ENCODE peak calls at places on chromosomes 16 and 17, in six cellular contexts. N, R, W, T, Z and C are unnamed samples.

GRCh38 chr16:31347445-31347844 is 7.5 kb upstream of the ITGAX start:
- DNase-seq in Z (no peak), N (no peak), T (no peak), W (no peak), R (no peak), C (no peak)

GRCh38 chr17:38587193-38587592 is 18.6 kb downstream of the SRCIN1 start:
- DNase-seq in N (no peak), T (no peak), W (no peak), Z (no peak), R (no peak), C (no peak)

GRCh38 chr16:56558024-56558747 is 6.7 kb upstream of the MT4 start:
- DNase-seq in W (no peak), Z (no peak), T (peak; percentile 92), N (no peak), R (no peak), C (peak; percentile 48)

GRCh38 chr16:89079434-89079833 is 14.2 kb upstream of the ACSF3 start:
- DNase-seq in W (no peak), Z (no peak), R (no peak), N (no peak), T (no peak), C (no peak)

GRCh38 chr17:32100971-32101631 is 41.2 kb upstream of the RHOT1 start:
- DNase-seq in W (no peak), T (no peak), Z (no peak), R (no peak), N (no peak), C (no peak)

GRCh38 chr17:4696432-4696796 is 7.5 kb downstream of the PELP1 start:
- DNase-seq in R (no peak), T (no peak), W (no peak), N (no peak), Z (no peak), C (no peak)

GRCh38 chr16:30535106-30535776 is 583 bp upstream of the ZNF747 start:
- DNase-seq in R (no peak), W (no peak), Z (no peak), T (no peak), N (no peak), C (no peak)

GRCh38 chr17:22517716-22518115 is 825.4 kb downstream of the KCNJ18 start:
- DNase-seq in R (no peak), Z (no peak), N (no peak), W (no peak), T (no peak), C (no peak)

GRCh38 chr17:15168379-15168778 is 96.7 kb downstream of the PMP22 start:
- DNase-seq in W (no peak), T (no peak), R (no peak), N (no peak), Z (no peak), C (no peak)

GRCh38 chr17:7436556-7437368 is 1.5 kb downstream of the TMEM102 start:
- DNase-seq in W (no peak), Z (peak; percentile 76), R (peak; percentile 80), T (peak; percentile 88), N (no peak), C (peak; percentile 59)

GRCh38 chr16:6375471-6376075 is 957.1 kb upstream of the RBFOX1 start:
- DNase-seq in R (no peak), T (no peak), N (no peak), Z (no peak), W (no peak), C (no peak)
- H3K27ac ChIP-seq in R (no peak overlapping the region), T (no peak overlapping the region), N (no peak overlapping the region), Z (no peak overlapping the region), W (no peak overlapping the region), C (no peak overlapping the region)

GRCh38 chr17:8867361-8867981 is at the start of gene PIK3R6:
- DNase-seq in R (no peak), N (no peak), T (no peak), Z (no peak), W (no peak), C (no peak)
- H3K27ac ChIP-seq in R (no peak within 1 kb of the TSS), N (no peak within 1 kb of the TSS), T (no peak within 1 kb of the TSS), Z (no peak within 1 kb of the TSS), W (no peak within 1 kb of the TSS), C (no peak within 1 kb of the TSS)

GRCh38 chr16:71676236-71676635 is 48.3 kb downstream of the PHLPP2 start:
- DNase-seq in R (no peak), N (no peak), Z (no peak), W (no peak), T (no peak), C (no peak)

GRCh38 chr16:71675380-71675779 is 49.1 kb downstream of the PHLPP2 start:
- DNase-seq in W (no peak), N (no peak), T (no peak), Z (no peak), R (no peak), C (no peak)

GRCh38 chr16:71681360-71681759 is 43.1 kb downstream of the PHLPP2 start:
- DNase-seq in W (no peak), N (no peak), Z (no peak), R (no peak), T (no peak), C (no peak)
- H3K27ac ChIP-seq in W (no peak overlapping the region), N (no peak overlapping the region), Z (no peak overlapping the region), R (no peak overlapping the region), T (no peak overlapping the region), C (no peak overlapping the region)

DNA sequence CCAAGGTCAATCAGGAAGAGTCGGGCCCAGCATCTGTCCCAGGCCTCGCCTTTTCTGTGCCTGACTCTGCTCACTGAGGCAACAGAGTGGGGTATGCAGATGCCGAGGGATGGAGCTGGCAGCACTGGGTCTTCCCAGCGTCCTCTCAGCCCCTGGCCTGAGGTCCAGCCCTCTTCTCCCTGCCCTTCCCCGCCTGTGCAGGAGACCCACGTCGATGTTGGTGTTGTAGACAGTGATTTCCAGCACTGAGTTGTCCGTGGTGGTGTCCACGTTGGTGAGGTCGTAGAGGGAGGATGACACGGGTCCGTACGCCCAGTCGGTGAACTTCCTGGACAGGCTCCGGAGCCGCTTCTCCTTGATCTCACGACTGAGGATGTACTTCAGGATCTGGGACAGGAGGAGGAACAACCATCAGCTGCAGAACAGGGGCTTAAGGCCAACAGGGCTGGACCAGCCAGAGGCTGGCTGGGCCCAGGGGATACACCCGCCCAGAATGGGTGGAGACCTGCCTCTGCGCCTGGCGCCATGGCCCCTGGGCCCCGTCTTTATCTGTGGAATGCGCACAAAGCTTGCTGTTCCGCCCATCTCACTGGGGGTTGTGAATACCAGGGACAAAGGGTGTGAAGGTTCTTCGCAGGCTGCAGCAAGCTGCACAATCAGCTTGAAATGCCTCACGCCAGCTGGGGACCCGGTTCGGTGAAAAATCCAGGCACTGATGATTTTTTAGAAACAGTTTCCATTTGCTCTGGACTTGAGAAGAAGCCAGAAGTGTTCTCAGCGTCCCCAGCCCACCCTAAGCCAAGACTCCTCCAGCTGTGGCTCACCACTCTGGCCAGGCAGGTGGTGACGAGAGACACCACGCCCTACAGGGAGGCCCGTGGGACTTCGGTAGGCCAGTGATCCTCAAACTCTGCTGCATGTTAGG is 27.5 kb downstream of the TRPV3 start:
- DNase-seq in R (peak; percentile 85), Z (peak; percentile 54), W (no peak), T (no peak), N (no peak), C (peak; percentile 67)
- H3K27ac ChIP-seq in R (peak overlapping the region; percentile 84), Z (no peak overlapping the region), W (no peak overlapping the region), T (no peak overlapping the region), N (no peak overlapping the region), C (peak overlapping the region; percentile 99)

DNA sequence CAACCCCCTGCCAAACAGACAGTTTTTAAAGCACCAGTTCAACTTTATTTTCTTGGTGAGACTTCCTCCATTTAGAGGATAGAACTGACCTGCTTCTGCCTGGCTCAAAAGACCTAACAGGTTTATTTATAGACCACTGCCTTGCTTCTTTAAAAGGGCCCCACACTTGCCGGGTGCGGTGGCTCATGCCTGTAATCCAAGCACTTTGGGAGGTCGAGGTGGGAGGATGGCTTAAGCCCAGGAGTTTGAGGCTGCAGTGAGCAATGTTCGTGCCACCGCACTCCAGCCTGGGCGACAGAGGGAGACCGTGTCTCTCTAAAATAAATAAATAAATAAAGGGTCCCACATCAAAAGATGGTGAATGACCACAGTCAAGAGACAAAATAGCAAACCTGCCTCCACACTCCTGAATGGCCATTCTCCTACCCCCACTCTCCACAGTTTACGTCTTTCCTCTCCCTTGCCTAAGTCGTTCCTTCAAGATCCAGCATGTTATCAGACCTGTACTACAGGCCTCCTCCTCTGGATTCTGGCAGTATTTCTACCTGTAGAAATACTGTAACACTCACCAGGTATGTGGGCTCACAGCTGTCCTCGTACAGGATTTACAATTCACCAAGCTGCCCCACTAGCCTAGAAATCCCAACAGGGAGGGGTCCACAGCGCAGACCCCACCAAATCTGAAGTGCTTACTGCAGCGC is 95.6 kb downstream of the SMG6 start:
- DNase-seq in Z (no peak), N (no peak), W (no peak), R (no peak), T (no peak), C (no peak)
- H3K27ac ChIP-seq in Z (peak overlapping the region; percentile 37), N (peak overlapping the region; percentile 53), W (no peak overlapping the region), R (peak overlapping the region; percentile 89), T (no peak overlapping the region), C (no peak overlapping the region)

GRCh38 chr17:57455063-57455914 is 199.0 kb downstream of the MSI2 start:
- DNase-seq in Z (no peak), T (no peak), N (no peak), W (no peak), R (no peak), C (peak; percentile 39)
- H3K27ac ChIP-seq in Z (no peak overlapping the region), T (no peak overlapping the region), N (no peak overlapping the region), W (no peak overlapping the region), R (peak overlapping the region; percentile 34), C (peak overlapping the region; percentile 86)